ENCODE peak calls at places on chromosomes 12 and 14, in four cellular contexts. One of them, this sample, is unnamed.

GRCh38 chr12:52601671-52602070 is 408 bp upstream of the KRT72 start:
- DNase-seq in cardiac muscle cell: no peak
- DNase-seq in PC-3: no peak
- DNase-seq in IMR-90: no peak
- DNase-seq in this sample: no peak

GRCh38 chr12:132290203-132290540 is 39.2 kb downstream of the GALNT9 start:
- DNase-seq in cardiac muscle cell: no peak
- DNase-seq in PC-3: no peak
- DNase-seq in IMR-90: no peak
- DNase-seq in this sample: no peak

GRCh38 chr12:106739815-106740552 is 34.5 kb upstream of the RIC8B start:
- DNase-seq in cardiac muscle cell: peak; percentile 82
- DNase-seq in PC-3: peak; percentile 35
- DNase-seq in IMR-90: peak; percentile 35
- DNase-seq in this sample: no peak

GRCh38 chr14:92724516-92725340 is 23.7 kb downstream of the LGMN start:
- DNase-seq in cardiac muscle cell: peak; percentile 32
- DNase-seq in PC-3: no peak
- DNase-seq in IMR-90: no peak
- DNase-seq in this sample: no peak

GRCh38 chr12:111488271-111488670 is 82.5 kb downstream of the SH2B3 start:
- DNase-seq in cardiac muscle cell: peak; percentile 87
- DNase-seq in PC-3: no peak
- DNase-seq in IMR-90: peak; percentile 49
- DNase-seq in this sample: no peak

GRCh38 chr14:103427485-103428443 is 42.5 kb downstream of the MARK3 start:
- DNase-seq in cardiac muscle cell: peak; percentile 94
- DNase-seq in PC-3: peak; percentile 52
- DNase-seq in IMR-90: peak; percentile 85
- DNase-seq in this sample: no peak

GRCh38 chr14:99872786-99873440 is 79.7 kb downstream of the EML1 start:
- DNase-seq in cardiac muscle cell: no peak
- DNase-seq in PC-3: no peak
- DNase-seq in IMR-90: peak; percentile 11
- DNase-seq in this sample: peak; percentile 65

GRCh38 chr12:122094261-122094734 is 15.7 kb downstream of the MLXIP start:
- DNase-seq in cardiac muscle cell: no peak
- DNase-seq in PC-3: no peak
- DNase-seq in IMR-90: no peak
- DNase-seq in this sample: no peak

GRCh38 chr12:118714051-118714460 is 267.3 kb upstream of the SRRM4 start:
- DNase-seq in cardiac muscle cell: no peak
- DNase-seq in PC-3: peak; percentile 43
- DNase-seq in IMR-90: no peak
- DNase-seq in this sample: peak; percentile 56

GRCh38 chr12:53481957-53482586 is 17.2 kb downstream of the MAP3K12 start:
- DNase-seq in cardiac muscle cell: peak; percentile 36
- DNase-seq in PC-3: peak; percentile 36
- DNase-seq in IMR-90: no peak
- DNase-seq in this sample: no peak

GRCh38 chr12:14955876-14956811 is 5.3 kb downstream of the ARHGDIB start:
- DNase-seq in cardiac muscle cell: no peak
- DNase-seq in PC-3: no peak
- DNase-seq in IMR-90: no peak
- DNase-seq in this sample: no peak

GRCh38 chr14:91911474-91912032 is 35.9 kb downstream of the FBLN5 start:
- DNase-seq in cardiac muscle cell: peak; percentile 75
- DNase-seq in PC-3: peak; percentile 61
- DNase-seq in IMR-90: peak; percentile 33
- DNase-seq in this sample: peak; percentile 66

GRCh38 chr12:1805441-1806081 is 14.8 kb upstream of the LRTM2 start:
- DNase-seq in cardiac muscle cell: no peak
- DNase-seq in PC-3: no peak
- DNase-seq in IMR-90: no peak
- DNase-seq in this sample: no peak

GRCh38 chr12:29073631-29074239 is 75.3 kb upstream of the FAR2 start:
- DNase-seq in cardiac muscle cell: peak; percentile 75
- DNase-seq in PC-3: peak; percentile 92
- DNase-seq in IMR-90: peak; percentile 49
- DNase-seq in this sample: peak; percentile 67

GRCh38 chr12:7090222-7090998 is 1.8 kb downstream of the C1R start:
- DNase-seq in cardiac muscle cell: peak; percentile 30
- DNase-seq in PC-3: no peak
- DNase-seq in IMR-90: peak; percentile 55
- DNase-seq in this sample: peak; percentile 94

GRCh38 chr12:5044420-5045295 is 979 bp downstream of the KCNA5 start:
- DNase-seq in cardiac muscle cell: no peak
- DNase-seq in PC-3: no peak
- DNase-seq in IMR-90: no peak
- DNase-seq in this sample: no peak

GRCh38 chr14:94904636-94905035 is 134.7 kb upstream of the GSC start:
- DNase-seq in cardiac muscle cell: peak; percentile 45
- DNase-seq in PC-3: no peak
- DNase-seq in IMR-90: peak; percentile 34
- DNase-seq in this sample: no peak

GRCh38 chr12:27396416-27396815 is 50.1 kb upstream of the SMCO2 start:
- DNase-seq in cardiac muscle cell: peak; percentile 45
- DNase-seq in PC-3: no peak
- DNase-seq in IMR-90: no peak
- DNase-seq in this sample: no peak

GRCh38 chr14:56648508-56649301 is 69.1 kb downstream of the TMEM260 start:
- DNase-seq in cardiac muscle cell: no peak
- DNase-seq in PC-3: no peak
- DNase-seq in IMR-90: no peak
- DNase-seq in this sample: peak; percentile 32

GRCh38 chr14:104388631-104389325 is 190.8 kb upstream of the C14orf180 start:
- DNase-seq in cardiac muscle cell: no peak
- DNase-seq in PC-3: no peak
- DNase-seq in IMR-90: no peak
- DNase-seq in this sample: no peak

GRCh38 chr14:29243355-29243754 is 476.8 kb downstream of the FOXG1 start:
- DNase-seq in cardiac muscle cell: peak; percentile 92
- DNase-seq in PC-3: no peak
- DNase-seq in IMR-90: peak; percentile 4
- DNase-seq in this sample: no peak

GRCh38 chr12:100755186-100755585 is 39.4 kb upstream of the ANO4 start:
- DNase-seq in cardiac muscle cell: no peak
- DNase-seq in PC-3: no peak
- DNase-seq in IMR-90: peak; percentile 8
- DNase-seq in this sample: no peak

GRCh38 chr12:10624631-10625030 is 11.2 kb upstream of the MAGOHB start:
- DNase-seq in cardiac muscle cell: no peak
- DNase-seq in PC-3: no peak
- DNase-seq in IMR-90: no peak
- DNase-seq in this sample: peak; percentile 63

GRCh38 chr12:76757694-76758093 is 6.2 kb upstream of the ZDHHC17 start:
- DNase-seq in cardiac muscle cell: no peak
- DNase-seq in PC-3: no peak
- DNase-seq in IMR-90: peak; percentile 40
- DNase-seq in this sample: no peak

GRCh38 chr12:81963651-81964050 is 204.5 kb upstream of the PPFIA2 start:
- DNase-seq in cardiac muscle cell: no peak
- DNase-seq in PC-3: no peak
- DNase-seq in IMR-90: no peak
- DNase-seq in this sample: no peak

GRCh38 chr12:102948941-102949352 is 8.5 kb upstream of the ASCL1 start:
- DNase-seq in cardiac muscle cell: peak; percentile 60
- DNase-seq in PC-3: peak; percentile 64
- DNase-seq in IMR-90: peak; percentile 37
- DNase-seq in this sample: peak; percentile 28

GRCh38 chr14:51616724-51617409 is 34.8 kb upstream of the FRMD6 start:
- DNase-seq in cardiac muscle cell: peak; percentile 91
- DNase-seq in PC-3: peak; percentile 99
- DNase-seq in IMR-90: peak; percentile 94
- DNase-seq in this sample: no peak

GRCh38 chr12:117134059-117134458 is 34.8 kb upstream of the TESC start:
- DNase-seq in cardiac muscle cell: no peak
- DNase-seq in PC-3: no peak
- DNase-seq in IMR-90: no peak
- DNase-seq in this sample: no peak

DNA sequence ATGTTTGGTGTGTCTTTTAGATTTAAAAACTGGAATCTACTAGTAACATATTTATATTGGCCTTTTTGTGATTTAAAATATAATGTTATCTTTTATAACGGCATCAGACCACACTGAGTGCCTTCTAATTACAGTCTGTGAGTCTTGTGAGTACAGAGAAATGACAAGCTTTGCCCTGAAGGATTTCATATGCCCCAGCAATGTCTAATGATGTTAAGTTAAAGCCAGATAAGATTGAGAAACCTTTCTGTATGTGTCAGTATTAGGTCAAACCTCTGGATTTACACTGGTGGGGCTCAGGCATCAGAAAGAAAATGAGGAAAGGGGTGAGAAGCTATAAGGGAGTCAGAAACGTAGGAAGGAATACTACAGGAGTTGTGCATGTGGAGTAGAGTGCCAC is 25.2 kb downstream of the PLEKHA5 start:
- DNase-seq in cardiac muscle cell: peak; percentile 40
- DNase-seq in PC-3: no peak
- DNase-seq in IMR-90: no peak
- DNase-seq in this sample: no peak
- H3K4me1 ChIP-seq in cardiac muscle cell: peaks cover 50% of the 10 kb centered on the region
- H3K4me1 ChIP-seq in PC-3: no peaks in the 10 kb centered on the region
- H3K4me1 ChIP-seq in IMR-90: peaks cover 9% of the 10 kb centered on the region
- H3K4me1 ChIP-seq in this sample: peaks cover 21% of the 10 kb centered on the region

GRCh38 chr14:69779088-69779487 is 12.1 kb downstream of the SRSF5 start:
- DNase-seq in cardiac muscle cell: no peak
- DNase-seq in PC-3: no peak
- DNase-seq in IMR-90: no peak
- DNase-seq in this sample: no peak
- H3K4me3 ChIP-seq in cardiac muscle cell: no peak overlapping the region
- H3K4me3 ChIP-seq in PC-3: no peak overlapping the region
- H3K4me3 ChIP-seq in IMR-90: no peak overlapping the region
- H3K4me3 ChIP-seq in this sample: no peak overlapping the region

DNA sequence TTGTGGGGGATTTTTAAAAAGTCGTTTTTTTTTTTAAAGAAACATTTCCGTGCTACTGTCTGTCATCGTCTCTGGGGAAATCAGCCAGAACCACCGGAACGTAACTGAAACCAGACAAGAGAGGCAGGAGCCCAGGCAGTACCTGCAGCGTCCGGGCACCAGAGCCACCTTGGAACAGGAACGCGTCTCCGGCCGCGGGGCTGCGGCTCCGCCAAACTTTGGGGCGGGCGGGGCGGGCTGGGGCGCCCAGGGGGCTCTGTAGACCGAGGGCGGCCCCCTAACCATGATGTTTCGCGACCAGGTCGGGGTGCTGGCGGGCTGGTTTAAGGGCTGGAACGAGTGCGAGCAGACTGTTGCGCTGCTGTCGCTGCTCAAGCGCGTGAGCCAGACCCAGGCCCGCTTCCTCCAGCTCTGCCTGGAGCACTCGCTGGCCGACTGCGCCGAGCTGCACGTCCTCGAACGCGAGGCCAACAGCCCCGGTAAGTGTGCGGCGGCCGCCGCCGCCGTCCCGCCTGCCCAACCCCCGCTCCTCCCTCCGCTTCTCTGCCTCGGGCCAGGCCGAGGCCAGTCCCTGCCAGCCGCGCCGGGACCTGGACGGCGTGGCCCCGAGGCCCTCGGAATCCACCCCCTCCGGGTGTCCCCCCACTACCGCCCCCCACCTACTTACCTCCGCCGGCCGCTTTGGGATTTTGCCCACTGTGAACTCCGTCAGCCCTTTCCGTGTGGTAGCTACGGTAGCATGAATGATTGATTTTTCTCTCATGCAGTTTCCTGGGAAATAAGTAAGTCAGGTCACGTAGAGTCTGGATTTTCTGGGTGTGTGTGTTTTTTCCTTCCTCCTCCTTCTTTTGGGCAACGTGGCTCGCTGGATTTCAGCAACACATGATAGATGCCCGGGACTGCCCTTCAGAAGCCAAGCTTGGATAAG is 970 bp downstream of the SAMD4A start:
- DNase-seq in cardiac muscle cell: peak; percentile 71
- DNase-seq in PC-3: peak; percentile 73
- DNase-seq in IMR-90: no peak
- DNase-seq in this sample: peak; percentile 67
- H3K4me1 ChIP-seq in cardiac muscle cell: peaks cover 37% of the 10 kb centered on the region
- H3K4me1 ChIP-seq in PC-3: peaks cover 42% of the 10 kb centered on the region
- H3K4me1 ChIP-seq in IMR-90: peaks cover 9% of the 10 kb centered on the region
- H3K4me1 ChIP-seq in this sample: peaks cover 13% of the 10 kb centered on the region

GRCh38 chr14:74841230-74842207 is 34.4 kb downstream of the PROX2 start:
- DNase-seq in cardiac muscle cell: no peak
- DNase-seq in PC-3: no peak
- DNase-seq in IMR-90: no peak
- DNase-seq in this sample: no peak
- H3K4me3 ChIP-seq in cardiac muscle cell: no peak overlapping the region
- H3K4me3 ChIP-seq in PC-3: no peak overlapping the region
- H3K4me3 ChIP-seq in IMR-90: no peak overlapping the region
- H3K4me3 ChIP-seq in this sample: no peak overlapping the region

GRCh38 chr12:20410746-20411145 is 42.4 kb downstream of the PDE3A start:
- DNase-seq in cardiac muscle cell: peak; percentile 42
- DNase-seq in PC-3: no peak
- DNase-seq in IMR-90: no peak
- DNase-seq in this sample: no peak

GRCh38 chr12:20420557-20420956 is 52.2 kb downstream of the PDE3A start:
- DNase-seq in cardiac muscle cell: no peak
- DNase-seq in PC-3: no peak
- DNase-seq in IMR-90: no peak
- DNase-seq in this sample: no peak

GRCh38 chr12:20411309-20411708 is 43.0 kb downstream of the PDE3A start:
- DNase-seq in cardiac muscle cell: no peak
- DNase-seq in PC-3: no peak
- DNase-seq in IMR-90: no peak
- DNase-seq in this sample: no peak

GRCh38 chr12:20415013-20415412 is 46.7 kb downstream of the PDE3A start:
- DNase-seq in cardiac muscle cell: peak; percentile 90
- DNase-seq in PC-3: no peak
- DNase-seq in IMR-90: no peak
- DNase-seq in this sample: no peak

GRCh38 chr12:20415641-20416040 is 47.3 kb downstream of the PDE3A start:
- DNase-seq in cardiac muscle cell: peak; percentile 52
- DNase-seq in PC-3: no peak
- DNase-seq in IMR-90: no peak
- DNase-seq in this sample: no peak
- H3K4me1 ChIP-seq in cardiac muscle cell: no peaks in the 10 kb centered on the region
- H3K4me1 ChIP-seq in PC-3: no peaks in the 10 kb centered on the region
- H3K4me1 ChIP-seq in IMR-90: no peaks in the 10 kb centered on the region
- H3K4me1 ChIP-seq in this sample: no peaks in the 10 kb centered on the region

DNA sequence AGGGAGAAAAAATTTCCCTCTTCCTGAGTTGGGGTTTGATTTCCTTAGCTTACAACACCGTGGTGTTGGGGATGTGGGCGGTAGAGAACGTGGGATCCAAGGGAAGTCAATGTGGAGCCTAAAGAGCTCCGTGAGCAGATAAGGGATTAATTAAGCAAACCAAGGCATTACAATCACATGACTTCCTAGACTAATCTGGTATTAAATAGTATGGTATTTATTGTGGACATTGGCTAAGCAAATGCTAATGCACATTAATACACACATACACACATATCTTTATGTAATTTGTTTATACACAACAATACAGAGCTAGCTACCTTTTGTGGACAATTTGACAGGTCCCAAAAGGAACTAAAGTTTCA is 791 bp upstream of the RNF41 start:
- DNase-seq in cardiac muscle cell: no peak
- DNase-seq in PC-3: no peak
- DNase-seq in IMR-90: no peak
- DNase-seq in this sample: peak; percentile 11
- H3K4me3 ChIP-seq in cardiac muscle cell: peak overlapping the region; percentile 69
- H3K4me3 ChIP-seq in PC-3: peak overlapping the region; percentile 90
- H3K4me3 ChIP-seq in IMR-90: peak overlapping the region; percentile 79
- H3K4me3 ChIP-seq in this sample: peak overlapping the region; percentile 81

This sample was measured in HAP-1.